ENCODE peak calls at places on chromosome 19, in eight cellular contexts. U, J, T, R, O, W, V and K are unnamed samples.

GRCh38 chr19:3117746-3118145 is 18.1 kb upstream of the GNA15 start:
- DNase-seq in U (peak), J (no peak), T (no peak), R (no peak), O (no peak), W (peak), V (no peak), K (no peak)

GRCh38 chr19:27822336-27822735 is 1390.6 kb downstream of the UQCRFS1 start:
- DNase-seq in U (no peak), J (no peak), T (no peak), R (no peak), O (no peak), W (no peak), V (no peak), K (no peak)

GRCh38 chr19:34317311-34317927 is 47.6 kb upstream of the GPI start:
- DNase-seq in U (no peak), J (no peak), T (no peak), R (no peak), O (no peak), W (no peak), V (peak), K (no peak)

GRCh38 chr19:36918090-36918489 is 2.0 kb downstream of the ZNF568 start:
- DNase-seq in U (no peak), J (no peak), T (no peak), R (no peak), O (no peak), W (no peak), V (no peak), K (no peak)

GRCh38 chr19:4327252-4327876 is 11.3 kb downstream of the STAP2 start:
- DNase-seq in U (peak), J (no peak), T (peak), R (no peak), O (peak), W (peak), V (peak), K (peak)

GRCh38 chr19:7926021-7926726 is at the start of gene CTXN1:
- DNase-seq in U (peak), J (peak), T (peak), R (no peak), O (peak), W (peak), V (no peak), K (peak)

GRCh38 chr19:27794444-27795042 is 1418.4 kb downstream of the UQCRFS1 start:
- DNase-seq in U (peak), J (peak), T (peak), R (no peak), O (no peak), W (peak), V (peak), K (peak)

GRCh38 chr19:52138614-52139290 is 986 bp downstream of the ZNF616 start:
- DNase-seq in U (peak), J (peak), T (peak), R (no peak), O (peak), W (no peak), V (peak), K (peak)

GRCh38 chr19:6723738-6724137 is 3.3 kb upstream of the C3 start:
- DNase-seq in U (peak), J (no peak), T (no peak), R (no peak), O (peak), W (no peak), V (no peak), K (no peak)

GRCh38 chr19:10113592-10113963 is 2.1 kb downstream of the P2RY11 start:
- DNase-seq in U (no peak), J (peak), T (no peak), R (no peak), O (no peak), W (no peak), V (no peak), K (peak)

GRCh38 chr19:36688058-36688457 is 646 bp downstream of the ZNF567 start:
- DNase-seq in U (no peak), J (no peak), T (no peak), R (no peak), O (no peak), W (no peak), V (no peak), K (no peak)

GRCh38 chr19:7018828-7019227 is 2.4 kb downstream of the MBD3L2B start:
- DNase-seq in U (no peak), J (no peak), T (no peak), R (no peak), O (no peak), W (no peak), V (no peak), K (no peak)

GRCh38 chr19:50838239-50838638 is 4.9 kb upstream of the KLK15 start:
- DNase-seq in U (no peak), J (peak), T (no peak), R (no peak), O (no peak), W (no peak), V (no peak), K (peak)

GRCh38 chr19:51097166-51097736 is 11.0 kb downstream of the CTU1 start:
- DNase-seq in U (peak), J (peak), T (peak), R (no peak), O (peak), W (peak), V (peak), K (peak)

GRCh38 chr19:6018786-6019185 is 40.8 kb upstream of the RANBP3 start:
- DNase-seq in U (peak), J (no peak), T (peak), R (no peak), O (no peak), W (no peak), V (no peak), K (peak)

GRCh38 chr19:35557539-35558399 is 5.7 kb downstream of the ATP4A start:
- DNase-seq in U (peak), J (no peak), T (peak), R (no peak), O (peak), W (peak), V (peak), K (peak)

GRCh38 chr19:18281082-18282020 is at the start of gene JUND:
- DNase-seq in U (peak), J (peak), T (peak), R (no peak), O (peak), W (peak), V (peak), K (peak)
- TF ChIP-seq CTCF in U (no peak), J (no peak), T (peak), R (no peak), O (no peak), W (no peak), V (peak), K (peak)

DNA sequence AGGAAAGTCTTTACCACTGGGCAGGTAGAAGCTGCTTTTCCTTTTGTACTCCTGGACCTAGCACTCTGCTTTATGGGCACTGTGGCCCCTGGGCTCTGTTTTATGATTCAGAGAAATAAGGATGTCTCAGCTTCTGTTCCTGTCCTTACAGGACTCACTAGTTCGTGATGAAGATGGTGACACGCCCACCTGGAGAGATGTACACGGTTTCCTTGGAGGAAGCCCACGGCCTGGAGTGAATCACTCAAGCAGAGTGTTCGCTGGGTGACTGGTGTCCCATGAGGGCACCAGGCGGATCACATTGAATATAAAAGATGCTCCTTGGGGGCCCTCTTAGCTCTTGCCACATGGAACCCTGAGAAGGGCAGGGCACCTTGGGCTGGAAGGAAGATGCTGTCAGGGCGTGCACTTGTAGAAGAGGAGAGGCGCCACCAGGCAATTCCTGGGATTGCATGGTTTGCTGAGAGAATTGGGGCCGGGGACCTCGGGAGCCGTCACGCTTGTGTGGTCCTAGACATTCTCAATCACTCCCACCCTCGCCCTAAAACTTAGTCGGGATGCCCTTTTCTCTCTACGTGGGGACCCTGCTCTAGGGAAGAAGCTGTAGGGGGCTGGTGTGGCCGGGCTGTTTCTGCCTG is 202.6 kb downstream of the TSHZ3 start:
- DNase-seq in U (no peak), J (no peak), T (no peak), R (no peak), O (no peak), W (no peak), V (no peak), K (peak)
- TF ChIP-seq CTCF in U (no peak), J (no peak), T (no peak), R (no peak), O (no peak), W (no peak), V (no peak), K (peak)

DNA sequence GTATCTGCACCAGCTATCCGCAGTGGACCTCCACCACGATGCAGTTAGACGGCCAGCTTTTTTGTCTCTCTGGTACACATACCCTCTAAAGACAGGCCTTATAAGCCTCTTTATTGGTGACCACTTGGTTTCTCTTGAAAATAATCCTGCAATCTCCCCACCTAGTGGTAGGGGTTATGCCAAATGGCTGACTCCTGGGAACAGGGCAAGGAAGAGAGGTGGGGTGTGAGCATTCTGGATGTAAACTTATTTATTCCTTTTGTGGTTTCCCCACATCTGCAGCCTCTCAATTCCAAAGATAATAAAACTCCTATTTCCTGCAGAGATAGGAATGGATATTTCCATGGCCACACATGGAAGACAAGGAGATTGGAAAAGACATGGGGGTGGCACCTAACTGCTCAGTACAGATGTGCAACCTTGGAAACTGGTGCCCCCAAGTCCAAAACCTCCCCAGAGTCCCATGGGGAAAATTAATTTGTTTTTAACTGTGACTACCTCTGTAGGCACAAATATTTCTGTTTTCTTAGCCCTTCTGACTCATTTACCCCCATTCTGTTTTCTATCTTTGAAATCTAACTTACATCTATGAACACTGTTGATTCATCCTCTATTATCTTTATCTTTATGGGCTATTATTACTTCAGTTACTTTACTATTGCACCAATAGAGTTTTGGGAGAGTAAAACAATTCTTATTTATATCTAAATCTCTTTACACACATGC is 112.7 kb upstream of the TSHZ3 start:
- DNase-seq in U (no peak), J (no peak), T (no peak), R (no peak), O (no peak), W (no peak), V (no peak), K (peak)
- TF ChIP-seq CTCF in U (no peak), J (no peak), T (no peak), R (no peak), O (no peak), W (no peak), V (no peak), K (peak)

DNA sequence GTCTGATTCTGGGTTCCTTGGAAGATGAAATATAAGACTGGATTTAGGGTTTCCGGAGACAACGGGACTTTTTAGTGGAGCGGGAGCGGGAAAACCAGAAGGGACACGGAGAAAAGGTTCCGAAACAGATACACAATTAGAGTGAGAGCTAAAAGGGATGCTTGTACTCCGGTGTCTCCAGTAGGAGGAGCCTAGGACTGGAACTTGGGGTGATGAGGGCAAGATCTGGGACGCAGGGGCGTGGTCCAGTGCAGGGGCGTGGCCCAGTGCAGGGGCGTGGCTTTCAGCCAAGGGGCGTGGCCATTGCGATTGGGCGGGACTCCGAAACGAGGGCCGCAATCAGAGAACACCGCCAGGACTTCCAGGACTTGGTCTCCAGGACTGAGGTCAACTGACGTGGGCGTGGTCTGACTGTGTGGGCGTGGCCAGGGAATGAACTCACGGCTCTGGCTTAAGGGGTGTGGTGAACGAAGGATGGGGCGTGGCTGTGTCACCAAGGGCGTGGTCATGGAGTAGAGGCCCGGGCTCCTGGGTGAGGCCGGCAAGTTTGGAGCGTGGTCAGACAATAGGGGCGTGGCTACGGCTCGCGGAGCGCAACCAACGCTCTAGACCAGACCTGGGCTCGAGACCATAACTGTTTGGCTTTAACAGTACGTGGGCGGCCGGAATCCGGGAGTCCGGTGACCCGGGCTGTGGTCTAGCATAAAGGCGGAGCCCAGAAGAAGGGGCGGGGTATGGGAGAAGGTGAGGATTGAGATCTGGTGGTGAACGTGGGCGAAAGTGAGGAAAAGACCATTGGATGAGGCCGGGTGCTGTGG is at the start of gene DKKL1:
- DNase-seq in U (peak), J (peak), T (peak), R (no peak), O (peak), W (peak), V (peak), K (peak)
- TF ChIP-seq CTCF in U (no peak), J (peak), T (no peak), R (no peak), O (peak), W (no peak), V (peak), K (peak)

DNA sequence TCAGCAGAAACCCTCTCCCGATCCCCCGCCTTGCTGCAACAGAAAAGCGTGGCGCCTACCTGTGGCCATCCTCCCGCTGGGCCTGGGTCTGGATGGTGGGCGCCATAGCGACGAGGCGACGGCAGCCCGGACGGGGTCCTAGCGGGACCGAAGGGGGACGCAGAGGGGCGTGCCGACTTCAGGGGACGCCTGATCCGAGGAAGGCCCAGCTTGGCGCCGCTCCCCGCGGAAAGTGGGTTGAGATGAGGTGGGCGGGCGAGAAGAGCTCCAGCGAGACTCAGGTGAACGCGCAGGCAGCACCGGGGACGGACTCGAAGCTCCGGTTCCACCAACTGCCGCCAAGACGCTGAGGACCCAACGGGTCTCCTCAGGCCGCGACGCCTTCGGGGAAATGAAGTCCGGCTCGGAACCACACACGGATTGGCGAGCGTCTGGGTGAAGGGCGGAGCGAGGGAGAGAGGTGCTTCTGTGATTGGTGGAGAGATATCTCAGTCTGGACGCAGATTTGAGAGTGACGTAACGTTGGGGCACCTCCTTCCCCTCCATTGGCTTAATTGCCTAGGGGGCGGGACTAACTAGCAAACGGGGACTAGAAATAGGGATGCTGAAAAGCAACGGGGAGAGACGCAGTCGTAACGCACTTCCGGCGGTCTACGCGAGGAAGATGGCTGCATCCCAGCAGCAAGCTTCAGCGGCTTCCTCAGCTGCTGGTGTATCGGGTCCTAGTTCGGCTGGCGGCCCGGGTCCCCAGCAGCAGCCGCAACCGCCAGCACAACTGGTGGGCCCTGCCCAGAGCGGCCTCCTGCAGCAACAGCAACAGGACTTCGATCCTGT is at the start of the genes MED29 and PAF1:
- DNase-seq in U (peak), J (peak), T (peak), R (no peak), O (peak), W (peak), V (peak), K (peak)
- TF ChIP-seq CTCF in U (no peak), J (no peak), T (no peak), R (no peak), O (no peak), W (no peak), V (peak), K (peak)

DNA sequence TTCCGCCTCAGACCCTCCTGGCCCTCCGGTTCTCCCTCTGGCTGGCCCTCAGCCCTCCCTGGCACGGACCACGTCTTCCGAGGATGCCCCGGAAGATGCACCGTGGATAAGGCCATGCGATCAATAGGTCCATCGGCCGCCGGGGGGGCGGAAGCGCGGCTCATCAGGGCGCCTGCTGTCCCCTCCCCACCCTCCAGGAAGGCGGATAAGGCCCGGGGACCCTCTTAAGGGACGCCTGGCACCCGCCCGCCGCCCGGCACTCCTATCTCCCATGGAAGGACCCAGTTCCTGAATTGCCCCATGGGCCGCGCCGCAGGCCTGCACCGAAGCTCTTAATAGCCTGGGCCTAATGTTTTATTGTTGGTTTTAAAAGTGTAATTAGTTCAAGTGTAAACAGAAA is 46.2 kb upstream of the TCF3 start:
- DNase-seq in U (no peak), J (no peak), T (no peak), R (no peak), O (no peak), W (no peak), V (no peak), K (no peak)
- TF ChIP-seq CTCF in U (no peak), J (no peak), T (no peak), R (no peak), O (no peak), W (no peak), V (no peak), K (no peak)

GRCh38 chr19:49127674-49128544 is 8.6 kb downstream of the PPFIA3 start:
- DNase-seq in U (peak), J (peak), T (peak), R (no peak), O (peak), W (peak), V (peak), K (peak)
- TF ChIP-seq CTCF in U (peak), J (no peak), T (no peak), R (no peak), O (peak), W (no peak), V (peak), K (no peak)

GRCh38 chr19:633068-633785 is at the start of gene POLRMT:
- DNase-seq in U (peak), J (peak), T (peak), R (no peak), O (peak), W (peak), V (peak), K (peak)
- TF ChIP-seq CTCF in U (peak), J (no peak), T (no peak), R (no peak), O (peak), W (no peak), V (peak), K (no peak)

GRCh38 chr19:44740351-44740824 is 8.1 kb upstream of the BCL3 start:
- DNase-seq in U (peak), J (no peak), T (no peak), R (no peak), O (no peak), W (no peak), V (no peak), K (no peak)
- TF ChIP-seq CTCF in U (no peak), J (no peak), T (no peak), R (no peak), O (no peak), W (no peak), V (no peak), K (no peak)

DNA sequence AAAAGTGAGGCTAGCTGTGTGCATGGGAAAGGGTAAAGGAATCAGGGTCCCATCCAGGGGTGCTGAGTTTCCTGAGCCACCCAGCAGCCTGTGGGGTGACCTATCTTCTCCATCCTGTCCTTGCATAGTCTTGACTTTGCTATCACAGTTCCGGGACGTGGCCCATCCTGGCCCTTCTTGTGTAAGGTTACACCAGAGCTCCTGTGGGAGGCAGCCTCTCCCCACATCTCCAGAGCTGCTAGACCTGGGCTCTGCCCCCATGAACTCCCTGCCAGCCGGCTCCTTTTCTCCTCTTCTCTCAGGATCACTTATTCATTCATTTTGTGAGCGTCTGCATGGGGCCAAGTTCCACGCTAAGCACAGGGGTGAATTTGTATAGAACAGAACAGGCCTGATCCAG is 238.9 kb downstream of the TSHZ3 start:
- DNase-seq in U (no peak), J (no peak), T (peak), R (no peak), O (no peak), W (no peak), V (no peak), K (peak)
- TF ChIP-seq CTCF in U (no peak), J (no peak), T (no peak), R (no peak), O (no peak), W (no peak), V (peak), K (peak)